ENCODE peak calls at places on chromosomes 13 and 19, in seven cellular contexts. One of them, this sample, is unnamed.

GRCh38 chr13:112724788-112725345 is 35.0 kb downstream of the ATP11A start:
- DNase-seq in OCI-LY7: no peak
- DNase-seq in lower leg skin: no peak
- DNase-seq in fibroblast of mammary gland: no peak
- DNase-seq in right lobe of liver: no peak
- DNase-seq in kidney epithelial cell: no peak
- DNase-seq in cardiac fibroblast: no peak
- DNase-seq in this sample: no peak

GRCh38 chr19:18294467-18294864 is 13.0 kb upstream of the JUND start:
- DNase-seq in OCI-LY7: peak
- DNase-seq in lower leg skin: peak
- DNase-seq in fibroblast of mammary gland: no peak
- DNase-seq in right lobe of liver: peak
- DNase-seq in kidney epithelial cell: no peak
- DNase-seq in cardiac fibroblast: no peak
- DNase-seq in this sample: peak

GRCh38 chr19:32896516-32897214 is 27.1 kb upstream of the SLC7A9 start:
- DNase-seq in OCI-LY7: no peak
- DNase-seq in lower leg skin: no peak
- DNase-seq in fibroblast of mammary gland: peak
- DNase-seq in right lobe of liver: no peak
- DNase-seq in kidney epithelial cell: no peak
- DNase-seq in cardiac fibroblast: no peak
- DNase-seq in this sample: no peak

GRCh38 chr13:100721885-100722512 is 47.4 kb upstream of the TMTC4 start:
- DNase-seq in OCI-LY7: peak
- DNase-seq in lower leg skin: no peak
- DNase-seq in fibroblast of mammary gland: peak
- DNase-seq in right lobe of liver: no peak
- DNase-seq in kidney epithelial cell: no peak
- DNase-seq in cardiac fibroblast: peak
- DNase-seq in this sample: peak

GRCh38 chr13:98447881-98448641 is 128.8 kb downstream of the STK24 start:
- DNase-seq in OCI-LY7: peak
- DNase-seq in lower leg skin: no peak
- DNase-seq in fibroblast of mammary gland: peak
- DNase-seq in right lobe of liver: no peak
- DNase-seq in kidney epithelial cell: no peak
- DNase-seq in cardiac fibroblast: peak
- DNase-seq in this sample: peak

GRCh38 chr19:44903602-44904425 is 1.8 kb upstream of the APOE start:
- DNase-seq in OCI-LY7: peak
- DNase-seq in lower leg skin: peak
- DNase-seq in fibroblast of mammary gland: peak
- DNase-seq in right lobe of liver: peak
- DNase-seq in kidney epithelial cell: no peak
- DNase-seq in cardiac fibroblast: peak
- DNase-seq in this sample: peak

GRCh38 chr19:18284710-18285430 is 3.4 kb upstream of the JUND start:
- DNase-seq in OCI-LY7: no peak
- DNase-seq in lower leg skin: no peak
- DNase-seq in fibroblast of mammary gland: no peak
- DNase-seq in right lobe of liver: no peak
- DNase-seq in kidney epithelial cell: no peak
- DNase-seq in cardiac fibroblast: no peak
- DNase-seq in this sample: peak

GRCh38 chr13:36973621-36974268 is 25.4 kb downstream of the ALG5 start:
- DNase-seq in OCI-LY7: peak
- DNase-seq in lower leg skin: no peak
- DNase-seq in fibroblast of mammary gland: no peak
- DNase-seq in right lobe of liver: no peak
- DNase-seq in kidney epithelial cell: no peak
- DNase-seq in cardiac fibroblast: no peak
- DNase-seq in this sample: peak

GRCh38 chr19:5817218-5817617 is 12.4 kb downstream of the NRTN start:
- DNase-seq in OCI-LY7: no peak
- DNase-seq in lower leg skin: no peak
- DNase-seq in fibroblast of mammary gland: no peak
- DNase-seq in right lobe of liver: no peak
- DNase-seq in kidney epithelial cell: no peak
- DNase-seq in cardiac fibroblast: no peak
- DNase-seq in this sample: no peak

GRCh38 chr19:34366670-34367423 is 1.9 kb downstream of the GPI start:
- DNase-seq in OCI-LY7: no peak
- DNase-seq in lower leg skin: no peak
- DNase-seq in fibroblast of mammary gland: peak
- DNase-seq in right lobe of liver: no peak
- DNase-seq in kidney epithelial cell: no peak
- DNase-seq in cardiac fibroblast: peak
- DNase-seq in this sample: no peak

GRCh38 chr13:49046002-49046401 is 70.3 kb downstream of the FNDC3A start:
- DNase-seq in OCI-LY7: no peak
- DNase-seq in lower leg skin: no peak
- DNase-seq in fibroblast of mammary gland: peak
- DNase-seq in right lobe of liver: no peak
- DNase-seq in kidney epithelial cell: no peak
- DNase-seq in cardiac fibroblast: no peak
- DNase-seq in this sample: no peak

GRCh38 chr19:20558011-20558410 is 7.6 kb downstream of the ZNF737 start:
- DNase-seq in OCI-LY7: no peak
- DNase-seq in lower leg skin: no peak
- DNase-seq in fibroblast of mammary gland: no peak
- DNase-seq in right lobe of liver: no peak
- DNase-seq in kidney epithelial cell: no peak
- DNase-seq in cardiac fibroblast: no peak
- DNase-seq in this sample: no peak
- TF ChIP-seq CTCF in OCI-LY7: peak
- TF ChIP-seq CTCF in lower leg skin: no peak
- TF ChIP-seq CTCF in fibroblast of mammary gland: no peak
- TF ChIP-seq CTCF in right lobe of liver: no peak
- TF ChIP-seq CTCF in kidney epithelial cell: no peak
- TF ChIP-seq CTCF in cardiac fibroblast: no peak
- TF ChIP-seq CTCF in this sample: no peak

GRCh38 chr19:41248895-41249294 is 15.3 kb upstream of the HNRNPUL1 start:
- DNase-seq in OCI-LY7: no peak
- DNase-seq in lower leg skin: peak
- DNase-seq in fibroblast of mammary gland: no peak
- DNase-seq in right lobe of liver: no peak
- DNase-seq in kidney epithelial cell: no peak
- DNase-seq in cardiac fibroblast: no peak
- DNase-seq in this sample: no peak
- TF ChIP-seq CTCF in OCI-LY7: no peak
- TF ChIP-seq CTCF in lower leg skin: no peak
- TF ChIP-seq CTCF in fibroblast of mammary gland: no peak
- TF ChIP-seq CTCF in right lobe of liver: no peak
- TF ChIP-seq CTCF in kidney epithelial cell: no peak
- TF ChIP-seq CTCF in cardiac fibroblast: no peak
- TF ChIP-seq CTCF in this sample: peak

GRCh38 chr19:7348587-7349230 is at the start of gene ARHGEF18:
- DNase-seq in OCI-LY7: peak
- DNase-seq in lower leg skin: no peak
- DNase-seq in fibroblast of mammary gland: no peak
- DNase-seq in right lobe of liver: peak
- DNase-seq in kidney epithelial cell: no peak
- DNase-seq in cardiac fibroblast: no peak
- DNase-seq in this sample: peak
- TF ChIP-seq CTCF in OCI-LY7: no peak
- TF ChIP-seq CTCF in lower leg skin: no peak
- TF ChIP-seq CTCF in fibroblast of mammary gland: no peak
- TF ChIP-seq CTCF in right lobe of liver: no peak
- TF ChIP-seq CTCF in kidney epithelial cell: no peak
- TF ChIP-seq CTCF in cardiac fibroblast: no peak
- TF ChIP-seq CTCF in this sample: no peak

GRCh38 chr19:27872370-27872769 is 1340.6 kb downstream of the UQCRFS1 start:
- DNase-seq in OCI-LY7: no peak
- DNase-seq in lower leg skin: no peak
- DNase-seq in fibroblast of mammary gland: no peak
- DNase-seq in right lobe of liver: no peak
- DNase-seq in kidney epithelial cell: no peak
- DNase-seq in cardiac fibroblast: no peak
- DNase-seq in this sample: no peak
- TF ChIP-seq CTCF in OCI-LY7: no peak
- TF ChIP-seq CTCF in lower leg skin: no peak
- TF ChIP-seq CTCF in fibroblast of mammary gland: no peak
- TF ChIP-seq CTCF in right lobe of liver: no peak
- TF ChIP-seq CTCF in kidney epithelial cell: no peak
- TF ChIP-seq CTCF in cardiac fibroblast: no peak
- TF ChIP-seq CTCF in this sample: no peak

GRCh38 chr19:11160119-11160768 is 4.7 kb upstream of the SPC24 start:
- DNase-seq in OCI-LY7: no peak
- DNase-seq in lower leg skin: no peak
- DNase-seq in fibroblast of mammary gland: peak
- DNase-seq in right lobe of liver: no peak
- DNase-seq in kidney epithelial cell: no peak
- DNase-seq in cardiac fibroblast: no peak
- DNase-seq in this sample: no peak
- TF ChIP-seq CTCF in OCI-LY7: no peak
- TF ChIP-seq CTCF in lower leg skin: no peak
- TF ChIP-seq CTCF in fibroblast of mammary gland: no peak
- TF ChIP-seq CTCF in right lobe of liver: no peak
- TF ChIP-seq CTCF in kidney epithelial cell: no peak
- TF ChIP-seq CTCF in cardiac fibroblast: no peak
- TF ChIP-seq CTCF in this sample: no peak

GRCh38 chr19:46716013-46716671 is 772 bp downstream of the PRKD2 start:
- DNase-seq in OCI-LY7: peak
- DNase-seq in lower leg skin: no peak
- DNase-seq in fibroblast of mammary gland: no peak
- DNase-seq in right lobe of liver: no peak
- DNase-seq in kidney epithelial cell: no peak
- DNase-seq in cardiac fibroblast: no peak
- DNase-seq in this sample: no peak
- TF ChIP-seq CTCF in OCI-LY7: peak
- TF ChIP-seq CTCF in lower leg skin: no peak
- TF ChIP-seq CTCF in fibroblast of mammary gland: no peak
- TF ChIP-seq CTCF in right lobe of liver: no peak
- TF ChIP-seq CTCF in kidney epithelial cell: peak
- TF ChIP-seq CTCF in cardiac fibroblast: no peak
- TF ChIP-seq CTCF in this sample: no peak

GRCh38 chr13:44064376-44064775 is 184.7 kb downstream of the LACC1 start:
- DNase-seq in OCI-LY7: no peak
- DNase-seq in lower leg skin: no peak
- DNase-seq in fibroblast of mammary gland: no peak
- DNase-seq in right lobe of liver: no peak
- DNase-seq in kidney epithelial cell: no peak
- DNase-seq in cardiac fibroblast: no peak
- DNase-seq in this sample: no peak

GRCh38 chr13:44068737-44069136 is 189.0 kb downstream of the LACC1 start:
- DNase-seq in OCI-LY7: no peak
- DNase-seq in lower leg skin: no peak
- DNase-seq in fibroblast of mammary gland: peak
- DNase-seq in right lobe of liver: no peak
- DNase-seq in kidney epithelial cell: no peak
- DNase-seq in cardiac fibroblast: peak
- DNase-seq in this sample: no peak

GRCh38 chr13:44063881-44064280 is 184.2 kb downstream of the LACC1 start:
- DNase-seq in OCI-LY7: no peak
- DNase-seq in lower leg skin: no peak
- DNase-seq in fibroblast of mammary gland: peak
- DNase-seq in right lobe of liver: no peak
- DNase-seq in kidney epithelial cell: no peak
- DNase-seq in cardiac fibroblast: no peak
- DNase-seq in this sample: no peak

GRCh38 chr13:44072536-44072935 is 192.8 kb downstream of the LACC1 start:
- DNase-seq in OCI-LY7: no peak
- DNase-seq in lower leg skin: no peak
- DNase-seq in fibroblast of mammary gland: no peak
- DNase-seq in right lobe of liver: no peak
- DNase-seq in kidney epithelial cell: no peak
- DNase-seq in cardiac fibroblast: no peak
- DNase-seq in this sample: no peak

DNA sequence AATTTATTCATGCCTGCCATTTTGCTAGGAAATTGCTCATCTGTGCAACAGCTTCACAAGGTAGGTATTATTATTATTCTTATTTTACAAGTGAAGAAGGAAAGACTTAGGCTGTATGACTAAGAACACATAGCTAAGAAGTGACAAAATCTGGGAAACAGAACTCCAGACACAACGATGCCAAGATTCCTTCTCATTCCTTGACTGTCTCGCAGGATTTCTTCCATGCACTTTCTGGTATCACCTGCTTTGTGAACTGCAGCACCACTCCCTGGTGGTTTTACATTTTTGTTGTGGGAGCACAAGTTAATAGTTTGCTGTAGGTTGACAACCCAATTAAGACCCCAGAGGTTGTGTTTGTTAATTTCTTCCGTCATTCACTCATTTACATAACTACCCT is 188.5 kb downstream of the LACC1 start:
- DNase-seq in OCI-LY7: no peak
- DNase-seq in lower leg skin: no peak
- DNase-seq in fibroblast of mammary gland: peak
- DNase-seq in right lobe of liver: no peak
- DNase-seq in kidney epithelial cell: no peak
- DNase-seq in cardiac fibroblast: peak
- DNase-seq in this sample: no peak
- TF ChIP-seq CTCF in OCI-LY7: no peak
- TF ChIP-seq CTCF in lower leg skin: no peak
- TF ChIP-seq CTCF in fibroblast of mammary gland: no peak
- TF ChIP-seq CTCF in right lobe of liver: no peak
- TF ChIP-seq CTCF in kidney epithelial cell: no peak
- TF ChIP-seq CTCF in cardiac fibroblast: no peak
- TF ChIP-seq CTCF in this sample: no peak